ENCODE peak calls at places on chromosomes 1 and 21, in six cellular contexts. H, Q, S, K, V and T are unnamed samples. For H3K27me3, the result is how much of the 10 kb centered on the place peaks cover.

GRCh38 chr1:156616463-156616862 is 2.8 kb upstream of the HAPLN2 start:
- DNase-seq in H (no peak), Q (no peak), S (peak), K (peak), V (no peak), T (peak)

GRCh38 chr1:156624814-156625435 is 5.7 kb downstream of the HAPLN2 start:
- DNase-seq in H (no peak), Q (peak), S (no peak), K (no peak), V (no peak), T (no peak)

GRCh38 chr1:172397633-172398032 is 22.9 kb upstream of the C1orf105 start:
- DNase-seq in H (no peak), Q (no peak), S (no peak), K (no peak), V (no peak), T (no peak)

GRCh38 chr21:27233514-27233913 is 266.6 kb upstream of the ADAMTS5 start:
- DNase-seq in H (no peak), Q (no peak), S (no peak), K (no peak), V (no peak), T (no peak)

GRCh38 chr1:179817789-179818188 is 59.8 kb downstream of the TOR1AIP2 start:
- DNase-seq in H (no peak), Q (no peak), S (peak), K (no peak), V (peak), T (no peak)

GRCh38 chr1:161706483-161707347 is at the start of gene FCRLA:
- DNase-seq in H (no peak), Q (no peak), S (no peak), K (no peak), V (no peak), T (no peak)

GRCh38 chr1:64881281-64881680 is 85.1 kb downstream of the JAK1 start:
- DNase-seq in H (no peak), Q (no peak), S (no peak), K (no peak), V (no peak), T (no peak)

GRCh38 chr1:222909586-222909985 is 94.7 kb downstream of the DISP1 start:
- DNase-seq in H (no peak), Q (no peak), S (peak), K (no peak), V (no peak), T (no peak)

GRCh38 chr1:153292740-153293479 is 19.8 kb downstream of the PGLYRP3 start:
- DNase-seq in H (no peak), Q (no peak), S (no peak), K (no peak), V (no peak), T (no peak)

GRCh38 chr1:223665592-223666312 is at the start of gene CAPN8:
- DNase-seq in H (peak), Q (peak), S (no peak), K (peak), V (no peak), T (no peak)

GRCh38 chr1:39977202-39977601 is 22.3 kb downstream of the MFSD2A start:
- DNase-seq in H (no peak), Q (no peak), S (no peak), K (no peak), V (no peak), T (no peak)

GRCh38 chr1:94384485-94385353 is 33.5 kb upstream of the ABCD3 start:
- DNase-seq in H (peak), Q (no peak), S (no peak), K (no peak), V (no peak), T (no peak)

GRCh38 chr1:154765970-154766369 is 104.1 kb downstream of the KCNN3 start:
- DNase-seq in H (no peak), Q (peak), S (no peak), K (no peak), V (no peak), T (peak)

GRCh38 chr1:33383489-33383888 is 47.4 kb downstream of the PHC2 start:
- DNase-seq in H (no peak), Q (no peak), S (no peak), K (no peak), V (no peak), T (no peak)

GRCh38 chr1:54965624-54966340 is 14.6 kb upstream of the TMEM61 start:
- DNase-seq in H (peak), Q (no peak), S (peak), K (no peak), V (peak), T (no peak)

GRCh38 chr1:77170687-77171086 is 48.5 kb downstream of the PIGK start:
- DNase-seq in H (no peak), Q (no peak), S (no peak), K (no peak), V (no peak), T (no peak)

GRCh38 chr1:2548068-2548589 is 8.0 kb upstream of the TNFRSF14 start:
- DNase-seq in H (peak), Q (peak), S (peak), K (peak), V (peak), T (peak)

GRCh38 chr1:232549998-232550397 is 79.9 kb downstream of the SIPA1L2 start:
- DNase-seq in H (no peak), Q (no peak), S (no peak), K (no peak), V (no peak), T (no peak)

GRCh38 chr1:158203693-158204457 is 23.2 kb downstream of the CD1D start:
- DNase-seq in H (no peak), Q (no peak), S (no peak), K (peak), V (peak), T (no peak)

GRCh38 chr1:84939151-84939550 is 46.1 kb upstream of the LPAR3 start:
- DNase-seq in H (no peak), Q (no peak), S (no peak), K (no peak), V (no peak), T (no peak)

GRCh38 chr1:87588445-87588844 is 259.8 kb downstream of the LMO4 start:
- DNase-seq in H (no peak), Q (no peak), S (no peak), K (no peak), V (no peak), T (no peak)

GRCh38 chr1:60972841-60973364 is 109.5 kb upstream of the NFIA start:
- DNase-seq in H (no peak), Q (no peak), S (no peak), K (no peak), V (no peak), T (no peak)

GRCh38 chr1:226697151-226697575 is 41.9 kb downstream of the ITPKB start:
- DNase-seq in H (no peak), Q (no peak), S (no peak), K (no peak), V (no peak), T (no peak)

GRCh38 chr1:71640131-71640530 is 559.3 kb upstream of the ZRANB2 start:
- DNase-seq in H (no peak), Q (no peak), S (no peak), K (no peak), V (peak), T (no peak)

GRCh38 chr1:28510350-28511223 is 4.7 kb downstream of the RCC1 start:
- DNase-seq in H (no peak), Q (no peak), S (no peak), K (no peak), V (no peak), T (no peak)
- TF ChIP-seq POLR2A in H (no peak), Q (no peak), S (no peak), K (no peak), V (no peak), T (no peak)

GRCh38 chr1:5458248-5458647 is 534.0 kb downstream of the NPHP4 start:
- DNase-seq in H (no peak), Q (no peak), S (no peak), K (no peak), V (no peak), T (no peak)
- H3K27me3 ChIP-seq in H (under half), Q (under half), S (under half), K (under half), V (under half), T (under half)

DNA sequence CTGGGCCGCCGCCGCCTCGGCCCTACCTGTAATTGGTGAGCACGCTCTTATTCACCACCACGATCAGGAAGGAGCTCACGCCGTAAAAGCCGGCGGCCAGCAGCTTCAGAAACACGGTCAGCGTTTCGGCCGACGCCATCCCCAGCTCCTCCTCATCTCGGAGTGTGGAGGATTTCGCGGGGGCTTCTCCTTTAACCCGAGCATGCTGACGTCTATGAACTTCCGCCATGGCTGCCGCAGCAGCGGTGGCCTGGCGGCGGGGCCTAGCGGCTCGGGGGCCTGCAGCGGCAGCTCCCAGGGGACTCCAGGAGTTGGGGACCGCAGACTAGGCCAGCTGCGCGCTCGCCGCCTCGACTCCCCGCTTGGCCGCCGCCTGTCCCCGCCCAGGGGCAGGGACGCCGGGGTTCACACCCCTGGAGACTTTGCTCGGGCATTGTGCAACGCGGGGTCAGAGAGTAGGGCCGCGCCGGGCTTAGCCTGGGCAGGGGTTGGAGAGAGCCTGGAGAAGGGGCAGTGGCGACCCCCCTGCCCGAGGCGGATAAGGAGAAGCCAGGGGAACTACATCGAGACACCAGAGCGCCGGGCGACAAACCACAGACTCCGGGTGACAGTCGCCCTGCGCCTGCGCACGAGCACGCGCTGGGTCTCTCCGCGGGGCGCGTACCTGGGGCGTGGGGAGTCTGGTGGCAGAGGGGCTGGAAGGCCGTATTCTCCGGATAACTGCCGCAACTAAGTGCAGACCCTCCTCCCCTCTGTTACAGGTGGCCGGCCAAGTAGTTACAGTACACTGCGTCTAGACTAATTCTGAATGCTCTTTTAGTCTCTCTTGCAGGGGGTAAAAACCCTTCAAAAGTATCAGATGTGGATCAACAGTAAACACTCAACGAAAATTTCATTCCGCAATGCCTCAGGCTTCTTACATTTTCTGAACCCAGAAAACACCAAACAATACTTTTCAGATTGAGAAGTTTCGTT is at the start of gene SLC35D1:
- DNase-seq in H (peak), Q (peak), S (peak), K (peak), V (peak), T (peak)
- TF ChIP-seq POLR2A in H (peak), Q (peak), S (no peak), K (no peak), V (peak), T (no peak)

DNA sequence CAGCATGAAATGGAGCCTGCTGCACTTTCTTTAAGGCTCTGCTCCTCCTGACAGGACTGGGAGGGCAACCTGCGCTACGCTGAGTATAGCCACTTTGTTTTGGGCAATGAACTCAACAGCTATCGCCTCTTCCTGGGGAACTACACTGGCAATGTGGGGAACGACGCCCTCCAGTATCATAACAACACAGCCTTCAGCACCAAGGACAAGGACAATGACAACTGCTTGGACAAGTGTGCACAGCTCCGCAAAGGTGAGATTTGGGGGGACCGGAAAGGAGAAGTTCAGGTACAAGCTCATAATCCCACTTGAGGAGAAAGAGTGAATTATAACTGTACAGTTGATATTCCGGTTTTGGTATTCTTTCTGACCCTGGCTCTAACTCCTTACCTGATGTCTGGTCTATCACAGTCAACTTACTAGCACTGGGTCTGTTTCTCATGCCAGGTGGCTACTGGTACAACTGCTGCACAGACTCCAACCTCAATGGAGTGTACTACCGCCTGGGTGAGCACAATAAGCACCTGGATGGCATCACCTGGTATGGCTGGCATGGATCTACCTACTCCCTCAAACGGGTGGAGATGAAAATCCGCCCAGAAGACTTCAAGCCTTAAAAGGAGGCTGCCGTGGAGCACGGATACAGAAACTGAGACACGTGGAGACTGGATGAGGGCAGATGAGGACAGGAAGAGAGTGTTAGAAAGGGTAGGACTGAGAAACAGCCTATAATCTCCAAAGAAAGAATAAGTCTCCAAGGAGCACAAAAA is 5.4 kb downstream of the ANGPTL7 start:
- DNase-seq in H (no peak), Q (no peak), S (no peak), K (no peak), V (no peak), T (no peak)
- H3K27me3 ChIP-seq in H (under half), Q (under half), S (under half), K (under half), V (under half), T (under half)